ENCODE peak calls at places on chromosomes 7 and 10, in five cellular contexts. T is HCT116, Q is neural progenitor cell, Y is hepatocyte, E is PC-3. I is an unnamed sample. For H3K4me1, the result is how much of the 10 kb centered on the place peaks cover.

GRCh38 chr10:6704891-6705290 is 124.8 kb upstream of the PRKCQ start:
- DNase-seq in T (no peak), Q (no peak), Y (no peak), E (no peak), I (peak)

GRCh38 chr10:112713411-112713810 is 236.6 kb upstream of the TCF7L2 start:
- DNase-seq in T (no peak), Q (no peak), Y (no peak), E (peak), I (no peak)

GRCh38 chr10:58384095-58384494 is 1.1 kb upstream of the TFAM start:
- DNase-seq in T (no peak), Q (no peak), Y (no peak), E (peak), I (peak)

GRCh38 chr7:7956531-7957221 is 11.9 kb upstream of the GLCCI1 start:
- DNase-seq in T (no peak), Q (no peak), Y (no peak), E (peak), I (peak)

GRCh38 chr7:128131701-128132100 is 100.5 kb upstream of the LRRC4 start:
- DNase-seq in T (no peak), Q (no peak), Y (no peak), E (no peak), I (no peak)

GRCh38 chr10:124921261-124921660 is 20.7 kb upstream of the ZRANB1 start:
- DNase-seq in T (no peak), Q (no peak), Y (no peak), E (peak), I (no peak)

GRCh38 chr10:93604145-93604544 is 3.1 kb upstream of the RBP4 start:
- DNase-seq in T (no peak), Q (no peak), Y (no peak), E (no peak), I (no peak)

GRCh38 chr7:76225379-76225778 is 23.7 kb downstream of the SRRM3 start:
- DNase-seq in T (no peak), Q (peak), Y (peak), E (peak), I (peak)

GRCh38 chr7:39336457-39336856 is 229.7 kb upstream of the YAE1 start:
- DNase-seq in T (no peak), Q (no peak), Y (peak), E (no peak), I (peak)

GRCh38 chr7:1424041-1424440 is 35.2 kb downstream of the MICALL2 start:
- DNase-seq in T (no peak), Q (no peak), Y (no peak), E (no peak), I (no peak)

GRCh38 chr10:48215148-48215982 is 59.1 kb downstream of the FRMPD2 start:
- DNase-seq in T (peak), Q (peak), Y (peak), E (peak), I (peak)

GRCh38 chr7:17651926-17652385 is 288.3 kb downstream of the SNX13 start:
- DNase-seq in T (no peak), Q (no peak), Y (peak), E (peak), I (peak)

GRCh38 chr7:31811650-31812461 is 124.8 kb downstream of the PPP1R17 start:
- DNase-seq in T (no peak), Q (no peak), Y (no peak), E (peak), I (peak)

GRCh38 chr7:46286346-46286745 is 365.3 kb upstream of the IGFBP3 start:
- DNase-seq in T (no peak), Q (no peak), Y (no peak), E (peak), I (no peak)

GRCh38 chr7:69664433-69664832 is 66.2 kb downstream of the AUTS2 start:
- DNase-seq in T (no peak), Q (no peak), Y (no peak), E (no peak), I (no peak)
- TF ChIP-seq EZH2phosphoT487 in T (no peak), Q (no peak), Y (no peak), E (no peak), I (no peak)

GRCh38 chr7:24831240-24831639 is 74.0 kb upstream of the GSDME start:
- DNase-seq in T (no peak), Q (no peak), Y (no peak), E (peak), I (peak)

GRCh38 chr7:24833548-24833947 is 76.3 kb upstream of the GSDME start:
- DNase-seq in T (no peak), Q (no peak), Y (no peak), E (no peak), I (no peak)

GRCh38 chr7:24835643-24836042 is 78.4 kb upstream of the GSDME start:
- DNase-seq in T (no peak), Q (no peak), Y (no peak), E (no peak), I (no peak)

GRCh38 chr7:24836084-24836483 is 78.8 kb upstream of the GSDME start:
- DNase-seq in T (no peak), Q (no peak), Y (no peak), E (no peak), I (no peak)

GRCh38 chr7:24834150-24834798 is 77.0 kb upstream of the GSDME start:
- DNase-seq in T (no peak), Q (no peak), Y (no peak), E (no peak), I (no peak)
- H3K4me1 ChIP-seq in T (under half), Q (under half), Y (under half), E (under half), I (under half)

GRCh38 chr10:91624633-91625032 is 8.2 kb downstream of the PPP1R3C start:
- DNase-seq in T (no peak), Q (no peak), Y (no peak), E (no peak), I (no peak)

GRCh38 chr10:91617073-91617580 is 15.7 kb downstream of the PPP1R3C start:
- DNase-seq in T (no peak), Q (no peak), Y (no peak), E (peak), I (peak)

GRCh38 chr10:91626936-91627335 is 5.9 kb downstream of the PPP1R3C start:
- DNase-seq in T (no peak), Q (no peak), Y (no peak), E (no peak), I (no peak)

GRCh38 chr10:91622601-91623000 is 10.3 kb downstream of the PPP1R3C start:
- DNase-seq in T (no peak), Q (no peak), Y (no peak), E (no peak), I (no peak)

GRCh38 chr10:91621483-91622113 is 11.3 kb downstream of the PPP1R3C start:
- DNase-seq in T (no peak), Q (no peak), Y (no peak), E (no peak), I (no peak)
- TF ChIP-seq EZH2phosphoT487 in T (no peak), Q (no peak), Y (no peak), E (no peak), I (no peak)

GRCh38 chr7:114647518-114647917 is 232.9 kb downstream of the FOXP2 start:
- DNase-seq in T (no peak), Q (no peak), Y (no peak), E (no peak), I (no peak)
- H3K4me1 ChIP-seq in T (under half), Q (under half), Y (under half), E (under half), I (under half)

GRCh38 chr10:131855396-131855762 is 45.4 kb upstream of the PPP2R2D start:
- DNase-seq in T (no peak), Q (no peak), Y (no peak), E (no peak), I (no peak)
- TF ChIP-seq EZH2phosphoT487 in T (no peak), Q (no peak), Y (no peak), E (no peak), I (no peak)

GRCh38 chr10:60293797-60294196 is 95.9 kb downstream of the ANK3 start:
- DNase-seq in T (no peak), Q (no peak), Y (no peak), E (no peak), I (no peak)
- H3K4me1 ChIP-seq in T (under half), Q (under half), Y (under half), E (under half), I (under half)

I was measured in GM23248.